ENCODE peak calls at places on chromosomes 3 and 15, in nine cellular contexts. S, H, J, U, K, R, M, C and O are unnamed samples.

GRCh38 chr15:93035953-93036810 is 52.8 kb downstream of the RGMA start:
- DNase-seq in S (peak), H (no peak), J (peak), U (peak), K (no peak), R (peak), M (no peak), C (no peak), O (no peak)

GRCh38 chr15:66644815-66645345 is 57.2 kb upstream of the SMAD6 start:
- DNase-seq in S (no peak), H (no peak), J (no peak), U (no peak), K (no peak), R (no peak), M (no peak), C (no peak), O (no peak)

GRCh38 chr3:113747719-113748046 is 848 bp downstream of the ATP6V1A start:
- DNase-seq in S (no peak), H (no peak), J (peak), U (no peak), K (no peak), R (no peak), M (no peak), C (no peak), O (no peak)

GRCh38 chr3:190430906-190431305 is 18.8 kb downstream of the TMEM207 start:
- DNase-seq in S (no peak), H (no peak), J (no peak), U (no peak), K (no peak), R (no peak), M (no peak), C (no peak), O (no peak)

GRCh38 chr3:100040446-100040845 is 73.9 kb downstream of the FILIP1L start:
- DNase-seq in S (no peak), H (no peak), J (no peak), U (no peak), K (no peak), R (no peak), M (peak), C (no peak), O (no peak)

GRCh38 chr15:36758800-36759199 is 179.4 kb downstream of the CDIN1 start:
- DNase-seq in S (no peak), H (no peak), J (no peak), U (no peak), K (no peak), R (no peak), M (no peak), C (no peak), O (no peak)

GRCh38 chr15:24955549-24955929 is 752 bp downstream of the SNRPN start:
- DNase-seq in S (no peak), H (no peak), J (no peak), U (no peak), K (peak), R (no peak), M (no peak), C (no peak), O (no peak)

GRCh38 chr3:101017048-101017447 is 23.8 kb upstream of the ABI3BP start:
- DNase-seq in S (no peak), H (no peak), J (no peak), U (no peak), K (no peak), R (no peak), M (no peak), C (no peak), O (no peak)

GRCh38 chr3:61253756-61254155 is 2.5 kb upstream of the FHIT start:
- DNase-seq in S (no peak), H (no peak), J (no peak), U (no peak), K (no peak), R (no peak), M (no peak), C (no peak), O (no peak)

GRCh38 chr3:123776383-123776782 is 107.7 kb downstream of the MYLK start:
- DNase-seq in S (no peak), H (no peak), J (no peak), U (no peak), K (no peak), R (no peak), M (no peak), C (no peak), O (no peak)

GRCh38 chr3:128217702-128218475 is 64.6 kb downstream of the EEFSEC start:
- DNase-seq in S (no peak), H (no peak), J (peak), U (no peak), K (no peak), R (peak), M (no peak), C (no peak), O (no peak)

GRCh38 chr3:148466143-148466542 is 231.6 kb upstream of the AGTR1 start:
- DNase-seq in S (peak), H (no peak), J (no peak), U (no peak), K (no peak), R (no peak), M (no peak), C (no peak), O (no peak)

GRCh38 chr3:134630506-134630905 is 20.3 kb downstream of the KY start:
- DNase-seq in S (no peak), H (no peak), J (no peak), U (no peak), K (no peak), R (no peak), M (no peak), C (no peak), O (peak)

GRCh38 chr3:71523628-71524027 is 59.9 kb downstream of the FOXP1 start:
- DNase-seq in S (no peak), H (no peak), J (no peak), U (no peak), K (no peak), R (no peak), M (no peak), C (no peak), O (no peak)

GRCh38 chr3:112492124-112492523 is 7.1 kb downstream of the BTLA start:
- DNase-seq in S (no peak), H (no peak), J (no peak), U (no peak), K (no peak), R (no peak), M (no peak), C (no peak), O (no peak)

GRCh38 chr15:75646944-75647364 is 758 bp upstream of the SNX33 start:
- DNase-seq in S (peak), H (no peak), J (no peak), U (peak), K (no peak), R (peak), M (no peak), C (peak), O (peak)

GRCh38 chr15:70379938-70380337 is 282.2 kb upstream of the TLE3 start:
- DNase-seq in S (no peak), H (no peak), J (no peak), U (no peak), K (no peak), R (no peak), M (peak), C (no peak), O (peak)

GRCh38 chr3:171809513-171810277 is 588 bp downstream of the PLD1 start:
- DNase-seq in S (peak), H (peak), J (no peak), U (peak), K (peak), R (peak), M (peak), C (no peak), O (no peak)

GRCh38 chr3:196284396-196284795 is 3.1 kb downstream of the PCYT1A start:
- DNase-seq in S (no peak), H (no peak), J (no peak), U (no peak), K (no peak), R (no peak), M (no peak), C (no peak), O (no peak)

GRCh38 chr3:72086051-72086711 is 301.2 kb upstream of the PROK2 start:
- DNase-seq in S (no peak), H (no peak), J (peak), U (no peak), K (no peak), R (peak), M (no peak), C (no peak), O (no peak)

GRCh38 chr3:187852842-187853727 is 107.8 kb upstream of the BCL6 start:
- DNase-seq in S (no peak), H (no peak), J (no peak), U (no peak), K (no peak), R (no peak), M (no peak), C (no peak), O (no peak)

GRCh38 chr3:37144806-37145205 is 29.6 kb downstream of the LRRFIP2 start:
- DNase-seq in S (peak), H (no peak), J (no peak), U (no peak), K (no peak), R (no peak), M (no peak), C (no peak), O (no peak)

GRCh38 chr15:71185706-71186105 is 70.4 kb downstream of the THSD4 start:
- DNase-seq in S (no peak), H (no peak), J (no peak), U (no peak), K (no peak), R (no peak), M (no peak), C (no peak), O (no peak)

GRCh38 chr3:161576733-161577510 is 80.3 kb downstream of the OTOL1 start:
- DNase-seq in S (no peak), H (no peak), J (no peak), U (no peak), K (no peak), R (peak), M (no peak), C (no peak), O (no peak)

GRCh38 chr3:8851703-8852102 is 82.3 kb upstream of the OXTR start:
- DNase-seq in S (no peak), H (no peak), J (no peak), U (no peak), K (no peak), R (no peak), M (no peak), C (peak), O (peak)

GRCh38 chr3:14561051-14561634 is 21.0 kb upstream of the GRIP2 start:
- DNase-seq in S (no peak), H (no peak), J (no peak), U (no peak), K (no peak), R (no peak), M (no peak), C (no peak), O (no peak)

GRCh38 chr15:78314181-78314581 is 14.8 kb upstream of the SKIC8 start:
- DNase-seq in S (no peak), H (no peak), J (no peak), U (no peak), K (no peak), R (no peak), M (no peak), C (no peak), O (no peak)

GRCh38 chr15:100002787-100003536 is 269.7 kb upstream of the LYSMD4 start:
- DNase-seq in S (no peak), H (no peak), J (no peak), U (no peak), K (no peak), R (no peak), M (no peak), C (no peak), O (no peak)

GRCh38 chr3:40915346-40915865 is 283.9 kb upstream of the CTNNB1 start:
- DNase-seq in S (no peak), H (no peak), J (no peak), U (no peak), K (no peak), R (no peak), M (no peak), C (no peak), O (no peak)

GRCh38 chr3:125437631-125438435 is 62.7 kb upstream of the ZNF148 start:
- DNase-seq in S (peak), H (peak), J (peak), U (peak), K (peak), R (peak), M (peak), C (peak), O (no peak)

GRCh38 chr3:70360985-70361384 is 48.5 kb upstream of the MDFIC2 start:
- DNase-seq in S (peak), H (no peak), J (no peak), U (no peak), K (no peak), R (no peak), M (no peak), C (peak), O (no peak)

GRCh38 chr15:78193731-78194567 is 40.4 kb downstream of the ACSBG1 start:
- DNase-seq in S (no peak), H (no peak), J (no peak), U (no peak), K (no peak), R (no peak), M (no peak), C (no peak), O (no peak)

GRCh38 chr15:85543741-85544155 is 163.3 kb downstream of the AKAP13 start:
- DNase-seq in S (peak), H (no peak), J (no peak), U (peak), K (peak), R (peak), M (peak), C (no peak), O (no peak)

GRCh38 chr3:153670577-153670976 is 450.6 kb upstream of the ARHGEF26 start:
- DNase-seq in S (no peak), H (no peak), J (no peak), U (no peak), K (no peak), R (no peak), M (no peak), C (no peak), O (no peak)

GRCh38 chr15:60804986-60805949 is 326.3 kb upstream of the ICE2 start:
- DNase-seq in S (peak), H (no peak), J (no peak), U (peak), K (no peak), R (no peak), M (peak), C (no peak), O (no peak)

GRCh38 chr3:112464264-112464663 is 35.0 kb downstream of the BTLA start:
- DNase-seq in S (no peak), H (no peak), J (peak), U (no peak), K (no peak), R (no peak), M (no peak), C (no peak), O (no peak)

GRCh38 chr3:188553569-188553968 is 399.6 kb downstream of the LPP start:
- DNase-seq in S (peak), H (no peak), J (no peak), U (no peak), K (no peak), R (no peak), M (no peak), C (no peak), O (no peak)

GRCh38 chr15:66249623-66250174 is 3.9 kb downstream of the MEGF11 start:
- DNase-seq in S (no peak), H (no peak), J (no peak), U (no peak), K (no peak), R (no peak), M (no peak), C (no peak), O (no peak)